ENCODE peak calls at places on chromosomes 7 and 10, in seven cellular contexts. One of them, this sample, is unnamed.
A peak's percentile ranks its signal among the peaks of the same experiment; 100 is the strongest.

GRCh38 chr10:70602665-70603438 is at the start of gene PRF1:
- DNase-seq in heart left ventricle: peak; percentile 81
- DNase-seq in HepG2: peak; percentile 12
- DNase-seq in Peyer's patch: peak; percentile 79
- DNase-seq in left ventricle myocardium inferior: no peak
- DNase-seq in upper lobe of left lung: peak; percentile 79
- DNase-seq in adrenal gland: no peak
- DNase-seq in this sample: no peak

GRCh38 chr10:58577394-58577793 is 64.7 kb downstream of the BICC1 start:
- DNase-seq in Peyer's patch: no peak
- DNase-seq in heart left ventricle: no peak
- DNase-seq in HepG2: no peak
- DNase-seq in upper lobe of left lung: no peak
- DNase-seq in adrenal gland: no peak
- DNase-seq in left ventricle myocardium inferior: no peak
- DNase-seq in this sample: no peak

GRCh38 chr10:120369831-120370230 is 87.2 kb upstream of the PLPP4 start:
- DNase-seq in adrenal gland: no peak
- DNase-seq in upper lobe of left lung: no peak
- DNase-seq in heart left ventricle: no peak
- DNase-seq in HepG2: no peak
- DNase-seq in Peyer's patch: no peak
- DNase-seq in left ventricle myocardium inferior: no peak
- DNase-seq in this sample: no peak

GRCh38 chr7:8295638-8296361 is 33.8 kb upstream of the ICA1 start:
- DNase-seq in HepG2: peak; percentile 80
- DNase-seq in upper lobe of left lung: no peak
- DNase-seq in heart left ventricle: no peak
- DNase-seq in adrenal gland: peak; percentile 19
- DNase-seq in left ventricle myocardium inferior: no peak
- DNase-seq in Peyer's patch: no peak
- DNase-seq in this sample: peak; percentile 83

GRCh38 chr10:103660364-103661197 is 167.1 kb downstream of the NEURL1 start:
- DNase-seq in heart left ventricle: peak; percentile 73
- DNase-seq in adrenal gland: peak; percentile 48
- DNase-seq in left ventricle myocardium inferior: peak; percentile 39
- DNase-seq in Peyer's patch: peak; percentile 27
- DNase-seq in HepG2: peak; percentile 71
- DNase-seq in upper lobe of left lung: peak; percentile 88
- DNase-seq in this sample: no peak

GRCh38 chr7:143002106-143002505 is 24.8 kb downstream of the OR9A2 start:
- DNase-seq in Peyer's patch: no peak
- DNase-seq in left ventricle myocardium inferior: no peak
- DNase-seq in HepG2: no peak
- DNase-seq in adrenal gland: no peak
- DNase-seq in upper lobe of left lung: no peak
- DNase-seq in heart left ventricle: no peak
- DNase-seq in this sample: peak; percentile 61

GRCh38 chr10:11403116-11403515 is 208.3 kb downstream of the USP6NL start:
- DNase-seq in heart left ventricle: no peak
- DNase-seq in HepG2: no peak
- DNase-seq in adrenal gland: no peak
- DNase-seq in Peyer's patch: peak; percentile 83
- DNase-seq in upper lobe of left lung: no peak
- DNase-seq in left ventricle myocardium inferior: no peak
- DNase-seq in this sample: no peak

GRCh38 chr10:119479532-119479931 is 63.0 kb downstream of the RGS10 start:
- DNase-seq in adrenal gland: no peak
- DNase-seq in HepG2: no peak
- DNase-seq in heart left ventricle: no peak
- DNase-seq in left ventricle myocardium inferior: no peak
- DNase-seq in upper lobe of left lung: no peak
- DNase-seq in Peyer's patch: no peak
- DNase-seq in this sample: no peak

GRCh38 chr10:113047963-113048781 is 98.1 kb downstream of the TCF7L2 start:
- DNase-seq in heart left ventricle: no peak
- DNase-seq in HepG2: no peak
- DNase-seq in adrenal gland: no peak
- DNase-seq in Peyer's patch: no peak
- DNase-seq in upper lobe of left lung: no peak
- DNase-seq in left ventricle myocardium inferior: no peak
- DNase-seq in this sample: no peak

GRCh38 chr7:147567043-147567442 is 1023.5 kb upstream of the C7orf33 start:
- DNase-seq in HepG2: no peak
- DNase-seq in left ventricle myocardium inferior: no peak
- DNase-seq in adrenal gland: no peak
- DNase-seq in heart left ventricle: no peak
- DNase-seq in upper lobe of left lung: no peak
- DNase-seq in Peyer's patch: no peak
- DNase-seq in this sample: no peak

GRCh38 chr7:147570390-147570789 is 1020.2 kb upstream of the C7orf33 start:
- DNase-seq in left ventricle myocardium inferior: no peak
- DNase-seq in Peyer's patch: no peak
- DNase-seq in heart left ventricle: no peak
- DNase-seq in HepG2: no peak
- DNase-seq in adrenal gland: no peak
- DNase-seq in upper lobe of left lung: no peak
- DNase-seq in this sample: no peak

GRCh38 chr7:147569514-147569913 is 1021.1 kb upstream of the C7orf33 start:
- DNase-seq in heart left ventricle: no peak
- DNase-seq in adrenal gland: no peak
- DNase-seq in upper lobe of left lung: no peak
- DNase-seq in Peyer's patch: no peak
- DNase-seq in left ventricle myocardium inferior: no peak
- DNase-seq in HepG2: no peak
- DNase-seq in this sample: no peak

GRCh38 chr7:147563669-147564068 is 1026.9 kb upstream of the C7orf33 start:
- DNase-seq in upper lobe of left lung: no peak
- DNase-seq in adrenal gland: no peak
- DNase-seq in left ventricle myocardium inferior: no peak
- DNase-seq in HepG2: no peak
- DNase-seq in heart left ventricle: no peak
- DNase-seq in Peyer's patch: no peak
- DNase-seq in this sample: peak; percentile 61

DNA sequence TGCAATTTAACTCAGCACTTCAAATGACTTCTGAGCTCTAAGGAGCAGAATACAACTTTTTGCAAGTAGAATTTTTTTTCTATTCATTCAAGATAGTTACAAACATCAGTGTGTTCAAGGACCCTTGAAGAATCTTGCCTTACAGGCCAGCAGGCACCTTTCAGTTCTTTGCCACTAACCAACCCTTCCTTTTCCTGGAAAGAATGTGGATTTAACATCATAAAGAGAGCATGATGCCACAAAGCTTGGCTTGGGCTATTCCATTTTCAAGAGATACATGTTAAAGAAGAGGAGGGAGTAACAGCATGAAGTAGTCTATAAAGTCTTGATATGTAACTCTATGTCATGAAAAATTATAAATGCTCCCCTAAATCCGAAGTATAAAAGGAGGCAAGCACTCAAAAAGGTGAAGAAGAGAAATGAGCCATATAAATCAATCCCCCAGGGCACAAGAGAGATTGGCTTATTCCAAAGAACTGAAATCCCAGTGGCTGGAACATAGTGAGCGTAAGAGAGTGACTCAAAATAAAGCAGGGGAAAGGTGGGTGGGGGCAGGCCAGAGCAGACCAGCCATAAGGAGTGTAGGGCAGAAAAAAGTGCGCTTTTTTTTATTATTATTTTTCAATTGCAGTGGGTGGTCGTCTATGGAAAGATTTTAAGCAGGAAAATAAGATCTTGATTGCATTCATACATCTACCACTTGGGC is 1025.6 kb upstream of the C7orf33 start:
- DNase-seq in Peyer's patch: no peak
- DNase-seq in left ventricle myocardium inferior: no peak
- DNase-seq in HepG2: no peak
- DNase-seq in heart left ventricle: no peak
- DNase-seq in upper lobe of left lung: no peak
- DNase-seq in adrenal gland: no peak
- DNase-seq in this sample: no peak
- H3K27ac ChIP-seq in Peyer's patch: no peak overlapping the region
- H3K27ac ChIP-seq in left ventricle myocardium inferior: no peak overlapping the region
- H3K27ac ChIP-seq in HepG2: no peak overlapping the region
- H3K27ac ChIP-seq in heart left ventricle: no peak overlapping the region
- H3K27ac ChIP-seq in upper lobe of left lung: no peak overlapping the region
- H3K27ac ChIP-seq in adrenal gland: no peak overlapping the region
- H3K27ac ChIP-seq in this sample: no peak overlapping the region

DNA sequence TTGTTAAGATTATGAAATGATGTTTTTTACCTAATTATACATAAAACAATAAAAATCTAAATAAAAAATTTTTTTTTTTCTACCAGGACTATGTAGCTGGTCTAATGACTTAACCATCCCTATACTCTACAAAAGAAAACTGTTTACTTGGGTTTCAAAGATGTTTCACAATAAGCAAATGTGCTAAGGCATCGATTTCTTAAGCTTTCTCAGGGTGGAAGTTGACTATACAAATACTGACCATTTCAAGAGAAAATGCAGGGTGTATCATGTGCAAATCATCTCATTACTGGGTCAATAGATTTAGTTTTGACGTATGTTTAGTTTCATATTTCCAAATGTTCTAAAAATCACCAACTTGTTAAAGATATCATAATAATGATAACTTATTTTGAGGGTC is 7.6 kb downstream of the NRP1 start:
- DNase-seq in HepG2: no peak
- DNase-seq in Peyer's patch: no peak
- DNase-seq in heart left ventricle: no peak
- DNase-seq in adrenal gland: no peak
- DNase-seq in upper lobe of left lung: no peak
- DNase-seq in left ventricle myocardium inferior: no peak
- DNase-seq in this sample: no peak
- H3K27ac ChIP-seq in HepG2: no peak overlapping the region
- H3K27ac ChIP-seq in Peyer's patch: no peak overlapping the region
- H3K27ac ChIP-seq in heart left ventricle: peak overlapping the region; percentile 56
- H3K27ac ChIP-seq in adrenal gland: no peak overlapping the region
- H3K27ac ChIP-seq in upper lobe of left lung: no peak overlapping the region
- H3K27ac ChIP-seq in left ventricle myocardium inferior: peak overlapping the region; percentile 99
- H3K27ac ChIP-seq in this sample: no peak overlapping the region

GRCh38 chr7:25834050-25834449 is 317.9 kb upstream of the NFE2L3 start:
- DNase-seq in upper lobe of left lung: no peak
- DNase-seq in heart left ventricle: no peak
- DNase-seq in adrenal gland: no peak
- DNase-seq in HepG2: no peak
- DNase-seq in Peyer's patch: no peak
- DNase-seq in left ventricle myocardium inferior: no peak
- DNase-seq in this sample: no peak
- H3K27ac ChIP-seq in upper lobe of left lung: no peak overlapping the region
- H3K27ac ChIP-seq in heart left ventricle: no peak overlapping the region
- H3K27ac ChIP-seq in adrenal gland: no peak overlapping the region
- H3K27ac ChIP-seq in HepG2: no peak overlapping the region
- H3K27ac ChIP-seq in Peyer's patch: no peak overlapping the region
- H3K27ac ChIP-seq in left ventricle myocardium inferior: no peak overlapping the region
- H3K27ac ChIP-seq in this sample: no peak overlapping the region

DNA sequence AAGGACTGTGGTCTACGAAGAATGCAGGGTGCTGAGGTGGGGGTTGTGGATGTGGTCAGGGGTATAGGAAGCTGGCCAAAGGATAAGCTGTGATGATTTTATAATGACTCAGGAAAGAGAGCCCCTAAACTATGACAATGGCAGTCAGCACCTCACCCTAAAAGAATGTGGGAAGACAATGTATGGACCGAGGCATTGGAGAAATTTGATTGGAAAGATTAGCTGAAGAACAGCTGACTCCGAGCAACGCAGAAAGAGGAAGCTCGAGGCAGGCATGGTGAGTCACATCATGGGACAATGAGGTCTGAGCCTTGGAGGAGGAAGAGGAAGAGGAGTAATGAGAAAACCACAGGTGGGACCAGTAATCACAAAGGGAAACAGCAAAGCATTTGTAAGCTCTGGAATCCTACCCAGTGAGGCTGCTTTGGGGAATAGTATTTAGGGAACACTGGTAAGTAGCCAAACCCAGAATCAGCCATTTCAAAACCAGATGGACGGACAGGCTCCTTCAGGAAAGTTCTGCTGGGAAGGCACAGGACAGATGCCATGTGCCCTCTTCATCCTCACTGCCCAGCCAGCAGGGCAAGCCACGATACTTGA is 295.4 kb downstream of the PRPF18 start:
- DNase-seq in adrenal gland: peak; percentile 41
- DNase-seq in Peyer's patch: no peak
- DNase-seq in HepG2: no peak
- DNase-seq in left ventricle myocardium inferior: no peak
- DNase-seq in upper lobe of left lung: no peak
- DNase-seq in heart left ventricle: no peak
- DNase-seq in this sample: no peak
- H3K27ac ChIP-seq in adrenal gland: no peak overlapping the region
- H3K27ac ChIP-seq in Peyer's patch: no peak overlapping the region
- H3K27ac ChIP-seq in HepG2: no peak overlapping the region
- H3K27ac ChIP-seq in left ventricle myocardium inferior: peak overlapping the region; percentile 87
- H3K27ac ChIP-seq in upper lobe of left lung: peak overlapping the region; percentile 63
- H3K27ac ChIP-seq in heart left ventricle: peak overlapping the region; percentile 84
- H3K27ac ChIP-seq in this sample: no peak overlapping the region